ENCODE peak calls at places on chromosomes 11 and 22, in seven cellular contexts. One of them, this sample, is unnamed.

GRCh38 chr11:104098555-104098954 is 62.1 kb downstream of the DDI1 start:
- DNase-seq in HCT116: no peak
- DNase-seq in H1: no peak
- DNase-seq in K562: no peak
- DNase-seq in SK-N-SH: no peak
- DNase-seq in GM12878: no peak
- DNase-seq in HepG2: no peak
- DNase-seq in this sample: no peak

GRCh38 chr11:65448418-65449196 is 26.0 kb downstream of the NEAT1 start:
- DNase-seq in H1: no peak
- DNase-seq in GM12878: no peak
- DNase-seq in HepG2: no peak
- DNase-seq in HCT116: no peak
- DNase-seq in SK-N-SH: no peak
- DNase-seq in K562: peak
- DNase-seq in this sample: peak

GRCh38 chr22:38649841-38650522 is 6.2 kb downstream of the FAM227A start:
- DNase-seq in K562: no peak
- DNase-seq in HepG2: no peak
- DNase-seq in H1: no peak
- DNase-seq in HCT116: no peak
- DNase-seq in SK-N-SH: no peak
- DNase-seq in GM12878: no peak
- DNase-seq in this sample: no peak

GRCh38 chr22:49193901-49194465 is 633.7 kb downstream of the BRD1 start:
- DNase-seq in GM12878: no peak
- DNase-seq in H1: no peak
- DNase-seq in HepG2: no peak
- DNase-seq in K562: no peak
- DNase-seq in HCT116: no peak
- DNase-seq in SK-N-SH: no peak
- DNase-seq in this sample: no peak

GRCh38 chr11:100403817-100404216 is 283.3 kb upstream of the ARHGAP42 start:
- DNase-seq in SK-N-SH: no peak
- DNase-seq in H1: no peak
- DNase-seq in GM12878: no peak
- DNase-seq in K562: no peak
- DNase-seq in HCT116: no peak
- DNase-seq in HepG2: no peak
- DNase-seq in this sample: no peak

GRCh38 chr22:32050678-32051515 is 7.8 kb downstream of the SLC5A1 start:
- DNase-seq in K562: no peak
- DNase-seq in H1: no peak
- DNase-seq in SK-N-SH: no peak
- DNase-seq in HCT116: peak
- DNase-seq in HepG2: peak
- DNase-seq in GM12878: peak
- DNase-seq in this sample: no peak

GRCh38 chr22:50567721-50568252 is 5.1 kb upstream of the SYCE3 start:
- DNase-seq in HCT116: no peak
- DNase-seq in H1: no peak
- DNase-seq in HepG2: no peak
- DNase-seq in K562: no peak
- DNase-seq in SK-N-SH: no peak
- DNase-seq in GM12878: no peak
- DNase-seq in this sample: no peak

GRCh38 chr22:46721716-46722115 is 16.3 kb downstream of the CERK start:
- DNase-seq in K562: no peak
- DNase-seq in HepG2: no peak
- DNase-seq in GM12878: no peak
- DNase-seq in HCT116: no peak
- DNase-seq in SK-N-SH: no peak
- DNase-seq in H1: no peak
- DNase-seq in this sample: no peak

GRCh38 chr22:18091478-18091877 is 13.7 kb downstream of the PEX26 start:
- DNase-seq in HepG2: no peak
- DNase-seq in HCT116: no peak
- DNase-seq in SK-N-SH: no peak
- DNase-seq in H1: no peak
- DNase-seq in K562: no peak
- DNase-seq in GM12878: no peak
- DNase-seq in this sample: no peak

GRCh38 chr11:10272132-10272531 is 21.9 kb downstream of the SBF2 start:
- DNase-seq in HepG2: no peak
- DNase-seq in SK-N-SH: no peak
- DNase-seq in HCT116: no peak
- DNase-seq in K562: no peak
- DNase-seq in GM12878: no peak
- DNase-seq in H1: no peak
- DNase-seq in this sample: no peak

GRCh38 chr11:90753546-90753945 is 530.7 kb upstream of the CHORDC1 start:
- DNase-seq in K562: no peak
- DNase-seq in HepG2: no peak
- DNase-seq in SK-N-SH: no peak
- DNase-seq in HCT116: no peak
- DNase-seq in H1: no peak
- DNase-seq in GM12878: no peak
- DNase-seq in this sample: no peak

GRCh38 chr22:20885557-20886323 is 26.9 kb downstream of the SNAP29 start:
- DNase-seq in SK-N-SH: peak
- DNase-seq in H1: peak
- DNase-seq in GM12878: no peak
- DNase-seq in K562: peak
- DNase-seq in HCT116: peak
- DNase-seq in HepG2: peak
- DNase-seq in this sample: peak

DNA sequence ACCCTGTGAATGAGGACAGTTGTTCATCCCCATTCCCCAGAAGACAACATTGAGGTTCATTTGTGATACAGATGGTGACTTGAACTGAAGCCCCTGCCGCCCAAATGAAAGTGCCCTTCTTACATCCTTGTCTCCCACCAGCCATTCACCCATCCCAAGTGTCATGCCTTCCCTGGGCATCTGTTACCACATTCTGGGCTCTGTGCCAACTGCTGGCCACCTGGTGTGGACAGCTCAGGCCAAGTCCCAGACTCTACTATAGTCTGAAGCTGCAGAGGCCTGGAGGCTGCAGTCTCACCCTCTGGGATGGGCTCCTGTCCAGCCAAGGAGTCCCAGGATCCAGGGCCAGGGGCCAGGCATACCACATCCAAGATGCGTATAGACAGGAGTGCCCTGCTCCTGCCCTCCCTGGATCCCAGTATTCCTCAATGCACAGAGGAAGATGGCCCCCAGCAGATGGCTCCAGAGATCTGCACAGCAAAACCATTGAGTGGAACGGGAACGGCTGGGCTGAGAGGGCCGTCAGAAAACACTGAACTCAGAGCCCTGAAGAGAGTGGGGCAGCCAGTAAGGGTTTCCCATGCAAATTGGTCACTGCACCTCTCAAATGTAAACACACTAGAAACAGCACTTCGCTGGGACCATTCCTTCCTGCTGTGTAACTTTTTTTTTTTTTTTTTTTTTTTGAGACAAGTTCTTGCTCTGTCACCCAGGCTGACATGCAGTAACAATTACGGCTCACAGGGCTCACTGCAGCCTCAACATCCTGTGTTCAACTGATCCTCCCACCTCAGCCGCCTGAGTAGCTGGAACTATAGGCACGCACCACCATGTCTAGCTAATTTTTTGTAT is 22.8 kb downstream of the ARRB1 start:
- DNase-seq in HCT116: peak
- DNase-seq in SK-N-SH: peak
- DNase-seq in K562: peak
- DNase-seq in HepG2: peak
- DNase-seq in GM12878: peak
- DNase-seq in H1: no peak
- DNase-seq in this sample: peak
- TF ChIP-seq JUND in HCT116: no peak
- TF ChIP-seq JUND in SK-N-SH: no peak
- TF ChIP-seq JUND in K562: no peak
- TF ChIP-seq JUND in HepG2: no peak
- TF ChIP-seq JUND in GM12878: no peak
- TF ChIP-seq JUND in H1: no peak
- TF ChIP-seq JUND in this sample: no peak

DNA sequence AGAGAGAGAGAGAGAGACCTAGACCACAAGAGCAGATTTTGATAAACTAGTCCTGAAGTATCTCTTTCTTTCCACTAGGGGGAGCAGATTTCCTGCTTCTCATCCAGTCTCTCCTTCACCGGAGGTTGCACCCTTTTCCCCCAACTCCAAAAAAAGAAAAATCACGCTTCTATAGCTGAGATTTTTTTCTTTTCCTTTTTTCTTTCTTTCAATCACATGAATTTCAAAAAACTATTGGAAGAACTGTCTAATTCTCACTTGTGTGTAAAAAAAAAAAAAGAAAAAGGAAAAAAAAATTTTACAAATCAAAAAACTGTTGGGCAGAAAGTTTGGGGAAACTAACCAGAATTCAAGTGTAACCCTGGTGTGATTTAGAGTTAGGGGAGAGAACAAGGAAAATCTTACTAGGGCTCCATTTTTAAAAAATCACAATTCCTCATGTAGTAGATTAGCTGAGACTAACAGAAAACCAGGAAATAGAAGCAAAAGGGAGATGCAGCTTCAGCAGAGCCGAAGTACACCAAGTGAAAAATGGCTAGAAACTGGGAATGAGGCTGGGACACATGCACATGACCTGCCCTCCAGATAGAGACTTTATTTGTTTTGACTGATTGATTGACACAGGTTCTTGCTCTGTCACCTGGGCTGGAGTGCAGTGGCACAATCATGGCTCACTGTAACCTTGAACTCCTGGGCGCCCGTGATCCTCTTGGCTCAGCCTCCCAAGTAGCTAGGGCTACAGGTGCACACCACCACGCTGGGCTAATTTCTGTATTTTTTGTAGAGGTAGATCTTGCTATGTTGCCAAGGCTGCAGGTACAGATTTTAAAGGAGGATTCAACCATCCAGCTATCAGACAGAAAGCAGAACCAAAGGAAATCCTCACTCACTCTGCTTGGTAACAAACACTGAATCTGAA is 27.1 kb downstream of the SDHD start:
- DNase-seq in HepG2: peak
- DNase-seq in GM12878: no peak
- DNase-seq in HCT116: peak
- DNase-seq in K562: peak
- DNase-seq in H1: no peak
- DNase-seq in SK-N-SH: peak
- DNase-seq in this sample: peak
- TF ChIP-seq JUND in HepG2: no peak
- TF ChIP-seq JUND in GM12878: no peak
- TF ChIP-seq JUND in HCT116: no peak
- TF ChIP-seq JUND in K562: no peak
- TF ChIP-seq JUND in H1: no peak
- TF ChIP-seq JUND in SK-N-SH: no peak
- TF ChIP-seq JUND in this sample: no peak

GRCh38 chr11:70716986-70717775 is 318.9 kb downstream of the CTTN start:
- DNase-seq in HCT116: no peak
- DNase-seq in GM12878: no peak
- DNase-seq in SK-N-SH: no peak
- DNase-seq in HepG2: no peak
- DNase-seq in H1: no peak
- DNase-seq in K562: no peak
- DNase-seq in this sample: no peak

GRCh38 chr11:70720291-70720690 is 322.0 kb downstream of the CTTN start:
- DNase-seq in K562: no peak
- DNase-seq in HepG2: no peak
- DNase-seq in GM12878: no peak
- DNase-seq in SK-N-SH: no peak
- DNase-seq in HCT116: no peak
- DNase-seq in H1: no peak
- DNase-seq in this sample: no peak

GRCh38 chr11:70717961-70718595 is 319.7 kb downstream of the CTTN start:
- DNase-seq in HCT116: no peak
- DNase-seq in GM12878: no peak
- DNase-seq in K562: no peak
- DNase-seq in HepG2: no peak
- DNase-seq in H1: no peak
- DNase-seq in SK-N-SH: no peak
- DNase-seq in this sample: no peak

GRCh38 chr11:70721006-70721405 is 322.7 kb downstream of the CTTN start:
- DNase-seq in HCT116: no peak
- DNase-seq in SK-N-SH: no peak
- DNase-seq in H1: no peak
- DNase-seq in GM12878: no peak
- DNase-seq in K562: no peak
- DNase-seq in HepG2: no peak
- DNase-seq in this sample: no peak

DNA sequence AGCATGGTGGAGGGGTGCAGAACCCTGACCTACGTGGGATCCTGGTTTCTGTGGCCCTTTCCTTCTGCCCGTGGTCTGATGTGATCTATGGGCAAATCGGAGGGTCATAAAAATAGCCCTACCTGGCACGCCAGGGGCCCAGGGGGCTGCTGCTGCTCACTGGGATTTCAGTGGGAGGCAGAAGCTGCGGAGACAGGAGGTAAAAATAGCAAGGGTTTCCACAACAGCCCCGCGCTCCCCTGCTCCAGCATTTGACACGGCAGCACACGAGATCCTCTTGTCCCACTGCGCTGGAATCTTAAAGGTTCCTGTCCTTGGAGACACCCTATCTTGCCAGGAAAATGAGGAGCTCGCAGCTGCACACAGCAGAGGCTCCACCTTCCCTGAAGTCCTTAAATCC is 321.2 kb downstream of the CTTN start:
- DNase-seq in H1: no peak
- DNase-seq in K562: no peak
- DNase-seq in GM12878: no peak
- DNase-seq in HepG2: no peak
- DNase-seq in SK-N-SH: no peak
- DNase-seq in HCT116: no peak
- DNase-seq in this sample: no peak
- TF ChIP-seq JUND in H1: no peak
- TF ChIP-seq JUND in K562: no peak
- TF ChIP-seq JUND in GM12878: no peak
- TF ChIP-seq JUND in HepG2: no peak
- TF ChIP-seq JUND in SK-N-SH: no peak
- TF ChIP-seq JUND in HCT116: no peak
- TF ChIP-seq JUND in this sample: no peak

GRCh38 chr11:46350695-46351094 is 3.4 kb downstream of the DGKZ start:
- DNase-seq in SK-N-SH: no peak
- DNase-seq in GM12878: no peak
- DNase-seq in H1: no peak
- DNase-seq in HepG2: no peak
- DNase-seq in HCT116: no peak
- DNase-seq in K562: no peak
- DNase-seq in this sample: no peak

GRCh38 chr11:46352063-46352841 is 5.0 kb downstream of the DGKZ start:
- DNase-seq in H1: no peak
- DNase-seq in K562: peak
- DNase-seq in GM12878: no peak
- DNase-seq in HCT116: no peak
- DNase-seq in SK-N-SH: peak
- DNase-seq in HepG2: no peak
- DNase-seq in this sample: peak

GRCh38 chr11:46351148-46351547 is 3.9 kb downstream of the DGKZ start:
- DNase-seq in H1: no peak
- DNase-seq in HCT116: no peak
- DNase-seq in SK-N-SH: no peak
- DNase-seq in K562: no peak
- DNase-seq in HepG2: no peak
- DNase-seq in GM12878: no peak
- DNase-seq in this sample: peak

GRCh38 chr11:46351606-46352005 is 4.3 kb downstream of the DGKZ start:
- DNase-seq in K562: no peak
- DNase-seq in H1: no peak
- DNase-seq in HCT116: no peak
- DNase-seq in HepG2: no peak
- DNase-seq in GM12878: no peak
- DNase-seq in SK-N-SH: no peak
- DNase-seq in this sample: no peak

GRCh38 chr11:46353706-46354105 is 6.4 kb downstream of the DGKZ start:
- DNase-seq in H1: no peak
- DNase-seq in SK-N-SH: no peak
- DNase-seq in K562: no peak
- DNase-seq in HepG2: no peak
- DNase-seq in GM12878: no peak
- DNase-seq in HCT116: no peak
- DNase-seq in this sample: no peak
- TF ChIP-seq JUND in H1: no peak
- TF ChIP-seq JUND in SK-N-SH: no peak
- TF ChIP-seq JUND in K562: no peak
- TF ChIP-seq JUND in HepG2: no peak
- TF ChIP-seq JUND in GM12878: no peak
- TF ChIP-seq JUND in HCT116: no peak
- TF ChIP-seq JUND in this sample: no peak